ENCODE peak calls at places on chromosomes 12 and 14, in six cellular contexts. X is HFFc6, J is GM23338, F is pancreas, T is stomach, G is sigmoid colon. R is an unnamed sample.

GRCh38 chr12:6201199-6201608 is 1.0 kb downstream of the CD9 start:
- DNase-seq in X (no peak), J (peak), F (no peak), T (no peak), G (peak), R (no peak)

GRCh38 chr12:56839489-56840442 is 76.6 kb downstream of the HSD17B6 start:
- DNase-seq in X (peak), J (peak), F (no peak), T (peak), G (no peak), R (no peak)

GRCh38 chr14:73188501-73188903 is 48.8 kb upstream of the PAPLN start:
- DNase-seq in X (peak), J (no peak), F (no peak), T (no peak), G (no peak), R (peak)

GRCh38 chr12:84632556-84632955 is 280.0 kb downstream of the SLC6A15 start:
- DNase-seq in X (peak), J (no peak), F (no peak), T (no peak), G (no peak), R (no peak)

GRCh38 chr12:95790912-95791849 is 617 bp upstream of the NTN4 start:
- DNase-seq in X (no peak), J (peak), F (peak), T (no peak), G (peak), R (no peak)

GRCh38 chr14:53963491-53964227 is 7.0 kb upstream of the BMP4 start:
- DNase-seq in X (no peak), J (peak), F (peak), T (peak), G (peak), R (no peak)

GRCh38 chr12:80129895-80130535 is 30.7 kb downstream of the OTOGL start:
- DNase-seq in X (no peak), J (no peak), F (no peak), T (no peak), G (no peak), R (no peak)

GRCh38 chr14:74620497-74620921 is 8.5 kb upstream of the LTBP2 start:
- DNase-seq in X (peak), J (no peak), F (no peak), T (no peak), G (no peak), R (peak)

GRCh38 chr12:27449893-27450534 is 3.5 kb downstream of the SMCO2 start:
- DNase-seq in X (no peak), J (no peak), F (no peak), T (no peak), G (no peak), R (no peak)

GRCh38 chr12:14399871-14400270 is 34.4 kb downstream of the ATF7IP start:
- DNase-seq in X (peak), J (no peak), F (no peak), T (no peak), G (no peak), R (peak)

GRCh38 chr12:113070117-113070906 is 13.8 kb downstream of the DTX1 start:
- DNase-seq in X (no peak), J (no peak), F (no peak), T (no peak), G (no peak), R (no peak)

GRCh38 chr14:99430491-99430890 is 50.2 kb downstream of the SETD3 start:
- DNase-seq in X (no peak), J (peak), F (peak), T (peak), G (no peak), R (no peak)

GRCh38 chr14:101192661-101193000 is 289.1 kb upstream of the RTL1 start:
- DNase-seq in X (no peak), J (no peak), F (no peak), T (peak), G (peak), R (no peak)

GRCh38 chr12:56629459-56630179 is 507 bp downstream of the BAZ2A start:
- DNase-seq in X (no peak), J (peak), F (no peak), T (no peak), G (no peak), R (no peak)

GRCh38 chr12:55142896-55143870 is 17.0 kb downstream of the OR9K2 start:
- DNase-seq in X (peak), J (peak), F (no peak), T (peak), G (no peak), R (peak)

GRCh38 chr12:110688446-110689001 is 391 bp downstream of the HVCN1 start:
- DNase-seq in X (no peak), J (peak), F (no peak), T (no peak), G (no peak), R (peak)

GRCh38 chr12:88227263-88227662 is 85.2 kb downstream of the TMTC3 start:
- DNase-seq in X (no peak), J (no peak), F (no peak), T (no peak), G (no peak), R (no peak)

GRCh38 chr12:115574831-115575230 is 702.7 kb downstream of the MED13L start:
- DNase-seq in X (no peak), J (no peak), F (no peak), T (no peak), G (no peak), R (no peak)

GRCh38 chr12:21710944-21711343 is 53.3 kb upstream of the LDHB start:
- DNase-seq in X (no peak), J (no peak), F (no peak), T (no peak), G (no peak), R (peak)

GRCh38 chr14:21825147-21825743 is 151.6 kb upstream of the OR4E1 start:
- DNase-seq in X (no peak), J (peak), F (no peak), T (no peak), G (no peak), R (peak)
- TF ChIP-seq CTCF in X (peak), J (peak), F (no peak), T (peak), G (no peak), R (peak)

GRCh38 chr14:32013083-32013482 is 64.0 kb upstream of the ARHGAP5 start:
- DNase-seq in X (no peak), J (peak), F (no peak), T (no peak), G (no peak), R (no peak)
- TF ChIP-seq CTCF in X (peak), J (peak), F (no peak), T (no peak), G (no peak), R (peak)

GRCh38 chr14:64986578-64987571 is at the start of gene FNTB:
- DNase-seq in X (peak), J (peak), F (peak), T (peak), G (peak), R (peak)
- TF ChIP-seq CTCF in X (peak), J (peak), F (peak), T (peak), G (peak), R (peak)

GRCh38 chr14:105528197-105528858 is 1.9 kb downstream of the TMEM121 start:
- DNase-seq in X (peak), J (peak), F (peak), T (peak), G (peak), R (no peak)
- TF ChIP-seq CTCF in X (peak), J (peak), F (peak), T (peak), G (peak), R (peak)

DNA sequence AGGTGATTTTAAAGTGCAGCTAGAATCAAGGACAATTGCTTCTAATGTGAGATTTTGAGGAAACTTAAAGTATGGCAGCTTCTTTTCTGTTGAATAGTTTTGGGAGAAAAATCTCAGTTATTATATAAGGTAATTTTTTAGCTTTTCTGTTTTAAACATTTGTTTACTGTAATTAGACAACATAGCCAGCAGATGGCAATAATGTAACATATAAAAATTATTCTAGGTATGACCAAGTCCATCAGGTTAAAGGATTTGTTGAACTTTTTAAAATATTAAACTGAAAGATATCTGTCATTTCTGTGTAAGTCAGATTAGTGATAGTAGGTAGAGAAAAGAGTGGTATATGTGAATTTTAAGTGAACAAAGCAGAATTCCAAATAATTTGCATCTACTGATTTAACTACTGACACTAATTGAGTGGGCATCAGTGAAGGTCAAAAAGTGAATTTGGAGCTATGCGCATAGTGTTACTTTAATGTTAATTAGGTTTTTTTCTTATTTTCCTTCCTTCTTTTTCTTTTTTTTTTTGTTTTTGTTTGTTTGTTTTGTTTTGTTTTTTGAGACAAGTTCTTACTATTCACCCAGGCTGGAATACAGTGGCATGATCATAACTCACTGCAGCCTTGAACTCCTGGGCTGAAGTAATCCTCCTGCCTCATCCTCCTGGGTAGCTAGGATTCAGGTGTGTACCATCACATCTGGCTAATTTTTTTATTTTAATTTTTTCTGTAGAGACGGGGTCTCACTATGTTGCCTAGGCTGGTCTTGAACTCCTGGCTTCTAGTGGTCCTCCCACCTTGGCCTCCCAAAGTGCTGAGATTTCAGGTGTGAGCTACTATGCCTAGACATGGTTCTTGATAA is 18.6 kb downstream of the PRORP start:
- DNase-seq in X (peak), J (peak), F (no peak), T (no peak), G (no peak), R (no peak)
- TF ChIP-seq CTCF in X (peak), J (no peak), F (peak), T (peak), G (peak), R (peak)

GRCh38 chr14:94540031-94540794 is 21.0 kb upstream of the SERPINA4 start:
- DNase-seq in X (no peak), J (no peak), F (no peak), T (no peak), G (no peak), R (no peak)

GRCh38 chr14:94538070-94538740 is 23.0 kb upstream of the SERPINA4 start:
- DNase-seq in X (no peak), J (no peak), F (no peak), T (no peak), G (no peak), R (no peak)

GRCh38 chr14:94532462-94532861 is 23.2 kb upstream of the SERPINA12 start:
- DNase-seq in X (no peak), J (no peak), F (no peak), T (no peak), G (no peak), R (no peak)

GRCh38 chr14:94539181-94539580 is 22.1 kb upstream of the SERPINA4 start:
- DNase-seq in X (no peak), J (no peak), F (no peak), T (no peak), G (no peak), R (no peak)

DNA sequence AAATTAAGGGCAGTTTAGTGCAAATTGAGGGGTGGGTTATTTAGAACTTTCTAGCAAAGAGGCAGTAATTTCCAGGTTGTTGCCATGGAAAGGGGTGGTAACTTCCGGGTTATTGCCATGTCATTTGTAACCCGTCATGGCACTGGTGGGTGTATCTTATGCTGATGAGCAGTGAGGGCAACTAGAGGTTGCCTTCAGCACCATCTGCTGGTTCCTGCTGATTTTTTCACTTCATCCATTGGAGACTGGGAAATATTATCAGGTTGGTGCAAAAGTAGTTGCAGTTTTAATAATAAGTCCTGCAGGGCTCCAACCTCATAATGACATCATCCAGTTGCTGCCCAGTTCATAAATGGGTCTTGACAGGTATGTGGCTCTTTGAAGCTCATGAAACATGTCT is 24.4 kb upstream of the SERPINA4 start:
- DNase-seq in X (no peak), J (peak), F (no peak), T (no peak), G (no peak), R (no peak)
- TF ChIP-seq CTCF in X (no peak), J (peak), F (no peak), T (no peak), G (no peak), R (peak)

DNA sequence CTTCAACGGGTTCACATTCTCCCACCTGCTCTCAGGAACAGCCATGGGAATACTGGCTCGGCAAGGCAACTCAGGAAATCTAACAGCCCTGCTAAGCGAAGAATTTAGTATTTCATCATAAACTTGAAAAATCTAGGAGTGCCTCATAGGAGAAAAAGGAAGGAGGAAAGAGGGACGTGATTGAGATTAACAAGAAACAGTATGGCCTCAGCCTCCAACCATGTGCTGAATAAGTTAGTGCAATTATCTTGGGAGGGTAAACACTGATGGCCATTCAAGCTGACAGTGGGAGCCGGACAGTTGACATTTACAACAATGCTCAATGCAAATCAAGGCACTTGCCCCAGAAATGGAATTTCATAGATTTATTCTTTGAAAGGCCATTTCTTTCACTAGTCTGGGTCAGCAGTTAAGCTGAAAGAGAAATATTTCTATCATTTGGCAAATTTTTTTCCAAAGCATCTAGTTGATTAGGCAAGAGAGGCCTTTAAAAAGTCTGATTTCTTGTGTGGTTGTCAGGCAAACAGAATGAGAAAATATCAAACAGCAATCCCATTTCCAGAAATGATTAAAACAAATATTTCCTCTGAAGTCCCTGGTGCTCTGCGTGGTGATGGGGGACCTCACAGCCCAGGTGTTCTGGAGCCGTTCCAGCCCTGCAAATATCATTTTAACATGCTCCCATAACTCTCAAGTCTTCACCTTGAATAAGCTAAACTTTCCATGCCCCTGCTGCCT is 121.7 kb downstream of the PHLDA1 start:
- DNase-seq in X (no peak), J (no peak), F (no peak), T (no peak), G (no peak), R (no peak)
- TF ChIP-seq CTCF in X (no peak), J (no peak), F (no peak), T (no peak), G (no peak), R (no peak)

GRCh38 chr14:92925446-92925845 is 2.5 kb downstream of the CHGA start:
- DNase-seq in X (no peak), J (no peak), F (peak), T (no peak), G (no peak), R (no peak)

GRCh38 chr14:92923744-92924103 is 774 bp downstream of the CHGA start:
- DNase-seq in X (no peak), J (no peak), F (no peak), T (no peak), G (no peak), R (no peak)

GRCh38 chr14:92924247-92924646 is 1.3 kb downstream of the CHGA start:
- DNase-seq in X (no peak), J (peak), F (no peak), T (no peak), G (no peak), R (no peak)

GRCh38 chr14:92922155-92922735 is 705 bp upstream of the CHGA start:
- DNase-seq in X (no peak), J (no peak), F (no peak), T (no peak), G (no peak), R (no peak)

GRCh38 chr14:92922883-92923743 is at the start of gene CHGA:
- DNase-seq in X (no peak), J (peak), F (no peak), T (peak), G (no peak), R (no peak)
- TF ChIP-seq CTCF in X (no peak), J (no peak), F (no peak), T (no peak), G (no peak), R (no peak)

GRCh38 chr12:124782132-124782531 is 81.5 kb downstream of the SCARB1 start:
- DNase-seq in X (no peak), J (peak), F (no peak), T (no peak), G (no peak), R (no peak)

GRCh38 chr12:124779161-124780141 is 84.2 kb downstream of the SCARB1 start:
- DNase-seq in X (no peak), J (no peak), F (no peak), T (no peak), G (no peak), R (no peak)

GRCh38 chr12:124778411-124778810 is 85.3 kb downstream of the SCARB1 start:
- DNase-seq in X (no peak), J (no peak), F (no peak), T (no peak), G (no peak), R (no peak)

GRCh38 chr12:124780752-124781685 is 82.6 kb downstream of the SCARB1 start:
- DNase-seq in X (no peak), J (no peak), F (no peak), T (no peak), G (no peak), R (no peak)

DNA sequence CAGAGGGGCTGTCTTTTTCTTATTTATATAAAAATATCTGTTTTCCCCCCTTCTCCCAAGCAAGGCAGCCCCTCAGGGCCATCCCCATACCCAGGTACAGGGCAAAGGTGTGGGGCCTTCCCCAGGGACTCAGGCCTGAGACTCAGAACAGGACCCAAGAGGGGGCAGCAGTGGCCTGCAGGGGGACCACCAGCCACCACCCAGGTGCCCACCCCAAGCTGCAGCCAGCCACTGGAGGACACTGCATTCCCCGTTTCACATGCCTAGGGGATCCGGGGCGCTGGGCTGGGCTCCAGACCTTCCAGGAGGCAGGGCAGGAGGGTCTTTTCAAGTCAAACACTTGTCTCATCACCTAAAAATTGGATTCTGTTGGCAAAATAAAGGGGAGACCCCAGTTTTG is 83.3 kb downstream of the SCARB1 start:
- DNase-seq in X (no peak), J (peak), F (no peak), T (no peak), G (no peak), R (no peak)
- TF ChIP-seq CTCF in X (no peak), J (peak), F (no peak), T (no peak), G (no peak), R (no peak)

GRCh38 chr12:103580026-103580425 is 7.0 kb upstream of the STAB2 start:
- DNase-seq in X (no peak), J (no peak), F (no peak), T (no peak), G (no peak), R (no peak)

GRCh38 chr12:103583008-103583407 is 4.1 kb upstream of the STAB2 start:
- DNase-seq in X (no peak), J (no peak), F (no peak), T (no peak), G (no peak), R (peak)

DNA sequence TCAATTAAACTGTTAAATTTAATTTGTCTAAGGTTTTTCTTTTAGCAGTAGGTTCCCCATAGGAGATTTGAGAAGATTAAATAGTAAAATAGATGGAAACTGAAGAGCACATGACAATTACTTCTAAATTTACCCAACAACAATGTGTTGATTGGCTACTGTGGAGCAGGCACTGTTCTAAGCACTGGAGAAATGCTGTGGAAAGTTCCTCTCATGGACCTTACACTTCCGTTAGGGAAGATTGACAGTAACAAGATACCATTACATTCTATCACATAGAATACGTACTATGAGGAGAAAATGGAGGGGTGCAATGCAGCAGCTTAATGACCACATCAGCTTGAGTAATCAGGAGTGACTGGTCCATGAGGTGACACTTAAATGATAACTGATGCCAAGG is 8.1 kb upstream of the STAB2 start:
- DNase-seq in X (no peak), J (no peak), F (no peak), T (no peak), G (no peak), R (no peak)
- TF ChIP-seq CTCF in X (no peak), J (no peak), F (no peak), T (no peak), G (no peak), R (no peak)

R was measured in foreskin keratinocyte.